ENCODE peak calls at places on chromosomes 16 and 17, in four cellular contexts. O is HCT116, A is fibroblast of lung, M is endothelial cell of umbilical vein. G is an unnamed sample.

GRCh38 chr16:2799852-2800226 is 1.6 kb downstream of the PRSS41 start:
- DNase-seq in A (no peak), O (no peak), M (no peak), G (peak)

GRCh38 chr17:75456417-75457046 is at the start of gene TMEM94:
- DNase-seq in M (peak), A (peak), O (peak), G (peak)

GRCh38 chr17:5203908-5204294 is 12.2 kb upstream of the ZNF594 start:
- DNase-seq in M (no peak), A (peak), O (no peak), G (peak)

GRCh38 chr16:72937360-72937759 is 110.6 kb downstream of the ZFHX3 start:
- DNase-seq in M (no peak), O (no peak), A (no peak), G (no peak)

GRCh38 chr16:74603848-74604247 is 3.1 kb downstream of the GLG1 start:
- DNase-seq in A (peak), O (no peak), M (peak), G (no peak)

GRCh38 chr16:2008009-2008526 is 1.6 kb downstream of the ZNF598 start:
- DNase-seq in O (no peak), M (peak), A (peak), G (peak)

GRCh38 chr17:18031955-18032354 is 7.0 kb downstream of the ATPAF2 start:
- DNase-seq in M (peak), O (no peak), A (peak), G (no peak)

GRCh38 chr16:51651061-51651466 is 500.0 kb upstream of the SALL1 start:
- DNase-seq in O (no peak), M (no peak), A (peak), G (no peak)

GRCh38 chr17:75632428-75632827 is 806 bp upstream of the SMIM5 start:
- DNase-seq in M (no peak), O (no peak), A (no peak), G (no peak)

GRCh38 chr16:4624827-4625616 is 396 bp downstream of the MGRN1 start:
- DNase-seq in M (peak), O (no peak), A (peak), G (peak)

GRCh38 chr16:30010817-30011504 is at the start of gene DOC2A:
- DNase-seq in M (no peak), A (no peak), O (no peak), G (no peak)

DNA sequence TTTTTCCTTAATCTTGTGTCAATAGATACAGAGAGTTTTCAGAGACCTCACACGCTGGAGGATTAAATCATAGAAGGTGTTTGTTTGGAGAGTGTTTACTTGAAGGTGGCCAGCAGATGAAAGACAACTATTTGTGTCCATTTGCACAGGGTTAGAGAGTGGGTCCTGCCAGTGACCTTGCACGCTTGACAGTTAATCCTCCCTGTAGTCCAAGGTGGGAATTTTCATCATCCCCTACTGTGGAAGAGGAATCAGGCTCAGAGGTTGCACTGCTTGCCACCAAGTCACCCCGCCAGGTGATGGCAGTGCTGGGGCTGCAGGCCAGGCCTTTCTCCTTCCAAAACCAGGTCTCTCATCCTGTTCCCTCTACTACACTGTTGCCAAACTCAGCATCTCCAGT is 12.3 kb downstream of the CDH1 start:
- DNase-seq in A (no peak), M (no peak), O (no peak), G (no peak)
- TF ChIP-seq CTCF in A (no peak), M (no peak), O (no peak), G (peak)

GRCh38 chr16:85002099-85002541 is 9.2 kb downstream of the ZDHHC7 start:
- DNase-seq in M (no peak), O (no peak), A (peak), G (no peak)

GRCh38 chr16:84999857-85000480 is 11.4 kb downstream of the ZDHHC7 start:
- DNase-seq in M (no peak), O (no peak), A (no peak), G (peak)

GRCh38 chr16:85002643-85003042 is 8.7 kb downstream of the ZDHHC7 start:
- DNase-seq in O (no peak), M (no peak), A (no peak), G (no peak)

GRCh38 chr16:84996365-84996764 is 15.0 kb downstream of the ZDHHC7 start:
- DNase-seq in O (no peak), A (no peak), M (no peak), G (no peak)

GRCh38 chr16:84999200-84999599 is 12.1 kb downstream of the ZDHHC7 start:
- DNase-seq in A (peak), O (no peak), M (peak), G (no peak)
- H3K9ac ChIP-seq in A (no peak), O (peak), M (peak), G (no peak)

DNA sequence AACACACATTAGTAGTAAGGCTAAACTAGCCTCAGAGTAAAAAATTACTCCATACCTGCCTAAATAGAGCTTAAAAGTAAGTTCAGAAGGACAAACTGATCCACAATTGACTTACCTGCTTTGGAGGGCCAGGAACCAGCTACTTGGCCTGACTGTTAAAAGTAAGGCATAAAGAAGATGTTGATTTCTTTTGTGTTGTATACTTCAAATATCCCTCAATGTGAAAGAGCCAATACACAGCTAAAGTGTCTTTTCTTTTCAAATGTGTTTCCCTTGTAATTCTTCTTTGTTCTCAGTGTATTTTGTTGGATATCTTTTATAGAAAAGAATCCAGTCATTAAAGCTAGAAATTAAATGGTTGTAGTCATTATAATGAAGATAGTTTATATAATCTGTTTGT is 171.1 kb downstream of the TANC2 start:
- DNase-seq in M (no peak), O (no peak), A (no peak), G (no peak)
- TF ChIP-seq EZH2 in M (no peak), O (no peak), A (no peak), G (no peak)

GRCh38 chr17:80497726-80498241 is 21.4 kb upstream of the NPTX1 start:
- DNase-seq in A (no peak), M (no peak), O (no peak), G (no peak)
- TF ChIP-seq CTCF in A (no peak), M (no peak), O (no peak), G (no peak)

DNA sequence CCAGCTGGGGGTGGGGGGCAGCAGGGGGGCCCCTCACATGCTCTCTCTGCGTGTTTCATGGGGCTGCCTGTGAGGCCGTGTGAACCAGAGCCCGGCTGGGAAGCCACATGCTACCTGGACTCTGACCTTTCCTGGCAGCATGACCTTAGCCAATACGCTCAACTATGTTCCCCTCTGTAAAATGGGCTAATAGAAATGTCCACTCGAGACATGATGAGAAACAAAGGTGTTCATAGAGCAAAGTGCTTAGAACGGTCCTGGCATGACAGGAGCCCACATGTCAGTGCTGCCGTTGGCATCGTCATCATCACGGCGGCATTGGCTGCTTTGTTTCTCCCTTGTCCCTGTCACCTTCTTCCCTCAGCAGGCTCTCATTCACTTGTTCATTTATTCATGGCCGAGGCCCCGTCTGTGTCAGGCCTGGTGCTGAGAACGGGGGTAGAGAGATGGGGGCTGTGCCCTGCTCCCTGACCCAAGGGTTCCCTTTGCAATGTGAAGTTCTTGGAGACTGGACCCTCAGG is 291.3 kb downstream of the SEC14L1 start:
- DNase-seq in O (no peak), M (no peak), A (no peak), G (no peak)
- H3K9ac ChIP-seq in O (no peak), M (no peak), A (no peak), G (no peak)

GRCh38 chr16:12366313-12366712 is 389.8 kb downstream of the SNX29 start:
- DNase-seq in M (no peak), A (peak), O (no peak), G (no peak)

GRCh38 chr16:12358898-12359297 is 382.4 kb downstream of the SNX29 start:
- DNase-seq in A (no peak), O (no peak), M (no peak), G (peak)

GRCh38 chr16:12361016-12361415 is 384.5 kb downstream of the SNX29 start:
- DNase-seq in M (no peak), O (no peak), A (no peak), G (no peak)

GRCh38 chr16:12360240-12360639 is 383.7 kb downstream of the SNX29 start:
- DNase-seq in M (no peak), O (no peak), A (no peak), G (no peak)

DNA sequence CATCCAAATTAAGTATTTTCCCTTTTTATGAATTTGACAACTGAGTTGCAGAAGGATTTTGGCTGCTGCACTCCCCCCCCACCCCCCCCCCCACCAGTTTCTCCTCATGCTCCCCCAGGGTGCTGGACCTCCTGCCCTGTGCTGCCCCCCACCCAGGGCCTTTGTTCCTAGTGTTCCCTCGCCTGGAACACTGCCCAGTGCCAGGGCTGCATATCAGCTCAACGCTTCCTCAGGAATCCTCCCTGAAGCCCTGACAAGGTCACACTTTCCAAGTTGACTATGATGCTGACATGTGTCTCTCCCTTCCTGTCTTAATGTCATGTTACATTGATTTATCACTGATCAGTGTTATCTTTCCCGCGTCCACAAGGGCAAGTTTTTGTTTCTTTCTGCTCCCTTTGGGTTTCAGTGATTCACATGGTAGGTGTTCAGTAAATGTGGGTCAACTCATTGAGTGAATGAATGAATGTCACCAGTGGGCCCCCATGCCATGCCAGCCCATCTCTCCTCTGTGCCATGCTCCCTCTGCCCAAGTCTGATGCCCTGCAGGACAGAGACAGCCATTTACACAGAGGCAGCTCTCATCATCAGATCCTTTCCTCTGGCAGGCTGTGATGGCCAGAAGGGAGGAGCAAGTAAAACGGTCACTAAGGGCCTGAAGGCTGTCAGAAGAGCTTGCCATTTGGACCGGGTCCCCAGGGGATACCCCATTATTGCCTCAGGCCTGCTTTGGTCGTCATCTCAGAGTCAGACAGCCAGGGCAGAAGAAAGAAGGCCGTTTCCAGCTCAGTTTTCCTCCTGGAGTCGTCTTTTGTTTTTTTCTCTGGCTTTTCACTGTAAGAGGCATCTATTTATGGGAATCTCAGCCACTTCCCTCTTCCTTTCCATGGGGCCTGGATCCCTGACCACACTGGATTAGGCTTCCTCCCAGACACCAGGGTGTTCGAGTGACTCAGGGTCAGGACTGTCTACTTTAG is 386.2 kb downstream of the SNX29 start:
- DNase-seq in A (peak), O (no peak), M (peak), G (no peak)
- TF ChIP-seq EZH2 in A (no peak), O (no peak), M (no peak), G (no peak)

GRCh38 chr17:53499277-53499676 is 323.4 kb upstream of the KIF2B start:
- DNase-seq in M (no peak), O (no peak), A (no peak), G (no peak)
- TF ChIP-seq CTCF in M (no peak), O (no peak), A (no peak), G (no peak)

GRCh38 chr17:57477483-57478357 is 221.4 kb downstream of the MSI2 start:
- DNase-seq in M (no peak), O (no peak), A (no peak), G (no peak)
- H3K9ac ChIP-seq in M (no peak), O (no peak), A (no peak), G (no peak)

DNA sequence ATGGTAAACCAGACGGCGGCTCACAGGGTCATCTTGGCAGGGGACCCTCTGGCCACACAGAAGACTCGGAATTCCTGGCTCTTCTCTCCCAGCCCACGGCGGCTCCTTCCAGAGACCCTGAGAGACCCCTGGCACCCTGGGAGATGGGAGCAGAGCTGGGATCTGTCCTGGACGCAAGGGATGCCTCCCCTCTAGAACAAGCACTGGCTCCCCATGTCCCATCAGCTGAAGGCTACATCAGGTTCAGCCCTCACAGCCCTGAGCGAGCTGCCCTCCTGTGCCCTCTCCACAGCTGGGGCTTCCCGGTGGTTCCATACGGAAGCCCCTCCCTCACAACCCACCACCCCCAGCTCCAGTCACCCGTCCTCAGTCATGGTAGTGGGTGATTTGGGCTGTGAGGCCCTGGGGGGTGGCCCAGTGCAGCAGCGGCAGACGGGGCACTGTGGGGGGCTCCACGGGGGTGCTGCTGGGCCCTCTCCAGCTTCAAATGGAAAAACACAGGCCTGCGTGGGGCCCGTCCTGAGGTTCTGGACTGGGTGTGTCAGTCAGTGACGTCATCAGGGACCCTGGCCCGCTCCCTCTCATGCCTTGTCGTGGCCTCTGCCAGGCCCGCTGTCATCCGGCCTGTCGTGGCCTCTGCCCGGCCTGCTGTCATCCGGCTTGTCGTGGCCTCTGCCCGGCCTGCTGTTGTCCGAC is 13.0 kb upstream of the CBFA2T3 start:
- DNase-seq in A (no peak), O (no peak), M (no peak), G (no peak)
- TF ChIP-seq EZH2 in A (no peak), O (no peak), M (no peak), G (no peak)

G was measured in mammary epithelial cell.